ENCODE peak calls at places on chromosomes 16 and 17, in ten cellular contexts. U, S, P, X, H, D, W, O, B and F are unnamed samples.

GRCh38 chr17:74276561-74277009 is 2.6 kb downstream of the DNAI2 start:
- DNase-seq in U (no peak), S (no peak), P (no peak), X (no peak), H (no peak), D (peak), W (no peak), O (no peak), B (peak), F (no peak)

GRCh38 chr17:18235743-18236256 is 10.4 kb downstream of the LLGL1 start:
- DNase-seq in U (no peak), S (no peak), P (no peak), X (no peak), H (peak), D (peak), W (no peak), O (no peak), B (no peak), F (peak)

GRCh38 chr17:2701161-2701995 is 10.2 kb downstream of the CLUH start:
- DNase-seq in U (no peak), S (no peak), P (peak), X (no peak), H (no peak), D (no peak), W (no peak), O (no peak), B (no peak), F (no peak)

GRCh38 chr16:29815032-29815721 is 775 bp upstream of the PAGR1 start:
- DNase-seq in U (no peak), S (no peak), P (peak), X (no peak), H (peak), D (no peak), W (peak), O (peak), B (peak), F (peak)

GRCh38 chr16:31248344-31248743 is 11.4 kb upstream of the ITGAM start:
- DNase-seq in U (no peak), S (no peak), P (no peak), X (no peak), H (no peak), D (no peak), W (no peak), O (no peak), B (no peak), F (no peak)

GRCh38 chr16:11183035-11183812 is 72.8 kb downstream of the SOCS1 start:
- DNase-seq in U (no peak), S (no peak), P (no peak), X (no peak), H (no peak), D (no peak), W (no peak), O (no peak), B (no peak), F (no peak)

GRCh38 chr16:66247516-66248089 is 118.9 kb upstream of the CDH5 start:
- DNase-seq in U (peak), S (no peak), P (peak), X (peak), H (no peak), D (no peak), W (peak), O (no peak), B (no peak), F (no peak)

GRCh38 chr17:63675607-63676539 is 24.1 kb downstream of the LIMD2 start:
- DNase-seq in U (peak), S (peak), P (peak), X (peak), H (no peak), D (peak), W (peak), O (peak), B (no peak), F (no peak)

GRCh38 chr16:351804-352520 is 561 bp downstream of the AXIN1 start:
- DNase-seq in U (no peak), S (no peak), P (peak), X (peak), H (no peak), D (no peak), W (no peak), O (peak), B (no peak), F (peak)

GRCh38 chr17:80996422-80997305 is 5.0 kb downstream of the CHMP6 start:
- DNase-seq in U (no peak), S (no peak), P (no peak), X (no peak), H (no peak), D (no peak), W (no peak), O (no peak), B (no peak), F (no peak)

GRCh38 chr17:44309472-44309871 is 1.1 kb downstream of the RUNDC3A start:
- DNase-seq in U (no peak), S (no peak), P (no peak), X (no peak), H (no peak), D (no peak), W (no peak), O (no peak), B (no peak), F (no peak)